ENCODE peak calls at places on chromosome 21, in five cellular contexts. W is esophagus squamous epithelium, R is IMR-90, T is body of pancreas, V is adrenal gland. B is an unnamed sample.

GRCh38 chr21:37566790-37567725 is 200.5 kb downstream of the DYRK1A start:
- DNase-seq in T (no peak), R (no peak), V (no peak), W (no peak), B (no peak)

GRCh38 chr21:38036016-38036415 is 119.8 kb upstream of the KCNJ6 start:
- DNase-seq in V (no peak), W (no peak), T (no peak), R (no peak), B (no peak)

GRCh38 chr21:28334407-28334806 is 658.3 kb downstream of the LTN1 start:
- DNase-seq in V (no peak), T (no peak), W (no peak), R (no peak), B (no peak)

GRCh38 chr21:36115138-36115710 is 19.7 kb upstream of the CBR3 start:
- DNase-seq in W (no peak), R (no peak), V (no peak), T (no peak), B (no peak)

GRCh38 chr21:31514598-31514997 is 144.9 kb upstream of the SOD1 start:
- DNase-seq in T (peak; percentile 43), W (no peak), R (no peak), V (no peak), B (peak; percentile 29)

GRCh38 chr21:14482165-14482564 is 64.0 kb downstream of the SAMSN1 start:
- DNase-seq in V (no peak), T (peak; percentile 31), R (no peak), W (no peak), B (no peak)

GRCh38 chr21:36545776-36546511 is 66.0 kb upstream of the CLDN14 start:
- DNase-seq in R (no peak), T (no peak), W (no peak), V (peak; percentile 29), B (no peak)

GRCh38 chr21:42465008-42465878 is 30.8 kb downstream of the RSPH1 start:
- DNase-seq in W (no peak), R (no peak), T (peak; percentile 78), V (no peak), B (no peak)

GRCh38 chr21:20004353-20004752 is 993.9 kb upstream of the NCAM2 start:
- DNase-seq in T (peak; percentile 40), V (no peak), W (no peak), R (no peak), B (no peak)

GRCh38 chr21:41196990-41197389 is 29.0 kb downstream of the BACE2 start:
- DNase-seq in T (no peak), W (no peak), R (peak; percentile 43), V (no peak), B (no peak)

GRCh38 chr21:22278366-22278765 is 1280.2 kb downstream of the NCAM2 start:
- DNase-seq in R (no peak), T (no peak), W (no peak), V (no peak), B (no peak)

GRCh38 chr21:42460391-42461184 is 35.4 kb downstream of the RSPH1 start:
- DNase-seq in W (no peak), R (no peak), V (no peak), T (peak; percentile 36), B (no peak)

GRCh38 chr21:28253971-28254370 is 738.7 kb downstream of the LTN1 start:
- DNase-seq in R (no peak), W (no peak), T (no peak), V (no peak), B (no peak)

GRCh38 chr21:24123785-24124184 is 1483.5 kb downstream of the MRPL39 start:
- DNase-seq in R (peak; percentile 66), W (no peak), T (no peak), V (no peak), B (no peak)

GRCh38 chr21:32021319-32022027 is 148.7 kb downstream of the HUNK start:
- DNase-seq in R (no peak), W (no peak), V (no peak), T (peak; percentile 85), B (peak; percentile 94)

GRCh38 chr21:38839683-38840286 is 34.1 kb downstream of the ETS2 start:
- DNase-seq in V (no peak), R (peak; percentile 94), T (no peak), W (no peak), B (no peak)

GRCh38 chr21:34181418-34181817 is 108.0 kb downstream of the MRPS6 start:
- DNase-seq in W (no peak), T (no peak), V (no peak), R (no peak), B (no peak)

GRCh38 chr21:34184232-34184631 is 110.9 kb downstream of the MRPS6 start:
- DNase-seq in V (no peak), R (no peak), W (no peak), T (no peak), B (no peak)

GRCh38 chr21:34183331-34183928 is 110.1 kb downstream of the MRPS6 start:
- DNase-seq in V (no peak), R (no peak), T (no peak), W (no peak), B (no peak)

GRCh38 chr21:34180826-34181359 is 107.5 kb downstream of the MRPS6 start:
- DNase-seq in V (no peak), R (no peak), T (no peak), W (no peak), B (no peak)

DNA sequence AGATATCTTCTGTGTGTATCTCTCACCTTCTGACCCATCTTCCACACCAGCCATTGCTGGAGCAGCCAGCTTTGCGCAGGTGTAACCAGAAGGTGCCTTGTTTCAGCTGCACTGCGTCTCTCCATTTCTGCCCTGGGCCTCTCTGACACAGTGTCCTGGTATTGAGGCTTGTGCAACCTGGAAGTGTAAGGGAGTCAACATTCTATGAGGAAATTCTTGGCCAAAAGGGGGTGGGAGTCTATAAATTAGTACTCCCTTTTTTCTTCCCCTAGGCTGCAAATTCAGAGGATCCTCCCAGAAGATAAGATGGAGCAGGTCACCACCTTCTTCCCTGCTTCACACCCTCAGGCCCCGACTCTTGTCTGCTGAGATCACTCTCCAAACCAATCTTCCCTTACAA is 109.1 kb downstream of the MRPS6 start:
- DNase-seq in V (no peak), W (no peak), R (no peak), T (no peak), B (no peak)
- H3K4me3 ChIP-seq in V (no peak overlapping the region), W (no peak overlapping the region), R (no peak overlapping the region), T (no peak overlapping the region), B (no peak overlapping the region)

GRCh38 chr21:34878501-34878900 is 170.6 kb downstream of the RUNX1 start:
- DNase-seq in T (no peak), R (no peak), W (no peak), V (no peak), B (no peak)
- H3K27me3 ChIP-seq in T (no peaks in the 10 kb centered on the region), R (no peaks in the 10 kb centered on the region), W (no peaks in the 10 kb centered on the region), V (no peaks in the 10 kb centered on the region), B (no peaks in the 10 kb centered on the region)

GRCh38 chr21:45513003-45513706 is 29.1 kb downstream of the SLC19A1 start:
- DNase-seq in W (no peak), V (no peak), R (no peak), T (peak; percentile 71), B (peak; percentile 85)
- TF ChIP-seq POLR2A in W (no peak), V (no peak), R (no peak), T (no peak), B (no peak)

GRCh38 chr21:16285646-16286223 is 556.0 kb downstream of the USP25 start:
- DNase-seq in W (no peak), T (no peak), V (no peak), R (no peak), B (no peak)

GRCh38 chr21:16280731-16281130 is 550.9 kb downstream of the USP25 start:
- DNase-seq in T (no peak), V (no peak), R (no peak), W (no peak), B (no peak)

DNA sequence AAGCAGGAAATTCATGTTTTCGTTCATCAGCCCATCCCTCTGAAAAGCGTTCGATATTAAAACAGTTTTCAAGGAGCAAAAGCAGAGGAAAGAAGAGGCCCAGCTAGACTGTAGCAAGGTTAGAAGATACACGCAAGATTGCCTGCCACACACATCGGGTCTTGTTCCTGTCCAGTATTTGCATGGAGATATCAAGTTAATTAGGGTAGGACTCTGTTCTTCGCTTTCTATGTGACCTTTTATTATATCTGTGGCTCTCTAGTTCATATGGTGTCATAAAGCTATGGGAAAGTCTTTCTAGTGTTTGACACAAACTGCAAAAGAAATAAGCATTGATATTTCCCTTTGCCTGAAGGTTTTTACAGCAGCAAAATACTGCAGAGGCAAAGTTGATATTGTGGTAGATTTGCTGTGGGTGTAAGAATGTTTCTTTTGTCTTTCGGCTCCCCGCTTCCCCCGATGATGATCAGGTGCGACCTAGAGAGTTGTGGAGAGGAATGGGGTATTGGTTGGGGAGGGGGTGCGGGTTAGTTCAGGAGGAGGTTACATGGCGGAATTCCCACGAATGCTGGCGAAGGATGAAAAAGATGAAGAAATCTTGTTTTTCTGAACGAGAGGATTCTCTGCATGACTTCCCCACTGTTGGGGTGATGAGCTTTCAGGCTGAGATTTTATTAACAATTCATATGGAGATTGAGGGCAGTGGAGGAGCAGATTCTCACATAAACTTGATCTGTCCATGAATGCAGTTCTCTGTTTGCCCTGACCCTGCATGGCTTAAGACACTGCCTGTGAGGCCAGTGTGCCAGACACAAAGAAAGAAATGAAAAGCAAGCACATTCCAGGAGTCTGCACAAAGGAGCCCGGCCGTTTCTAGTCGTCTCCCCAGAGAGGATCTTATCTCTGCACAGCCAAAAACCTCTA is 550.1 kb downstream of the USP25 start:
- DNase-seq in V (peak; percentile 27), T (peak; percentile 9), R (peak; percentile 10), W (no peak), B (peak; percentile 37)
- H3K4me3 ChIP-seq in V (peak overlapping the region; percentile 10), T (no peak overlapping the region), R (no peak overlapping the region), W (no peak overlapping the region), B (peak overlapping the region; percentile 9)

DNA sequence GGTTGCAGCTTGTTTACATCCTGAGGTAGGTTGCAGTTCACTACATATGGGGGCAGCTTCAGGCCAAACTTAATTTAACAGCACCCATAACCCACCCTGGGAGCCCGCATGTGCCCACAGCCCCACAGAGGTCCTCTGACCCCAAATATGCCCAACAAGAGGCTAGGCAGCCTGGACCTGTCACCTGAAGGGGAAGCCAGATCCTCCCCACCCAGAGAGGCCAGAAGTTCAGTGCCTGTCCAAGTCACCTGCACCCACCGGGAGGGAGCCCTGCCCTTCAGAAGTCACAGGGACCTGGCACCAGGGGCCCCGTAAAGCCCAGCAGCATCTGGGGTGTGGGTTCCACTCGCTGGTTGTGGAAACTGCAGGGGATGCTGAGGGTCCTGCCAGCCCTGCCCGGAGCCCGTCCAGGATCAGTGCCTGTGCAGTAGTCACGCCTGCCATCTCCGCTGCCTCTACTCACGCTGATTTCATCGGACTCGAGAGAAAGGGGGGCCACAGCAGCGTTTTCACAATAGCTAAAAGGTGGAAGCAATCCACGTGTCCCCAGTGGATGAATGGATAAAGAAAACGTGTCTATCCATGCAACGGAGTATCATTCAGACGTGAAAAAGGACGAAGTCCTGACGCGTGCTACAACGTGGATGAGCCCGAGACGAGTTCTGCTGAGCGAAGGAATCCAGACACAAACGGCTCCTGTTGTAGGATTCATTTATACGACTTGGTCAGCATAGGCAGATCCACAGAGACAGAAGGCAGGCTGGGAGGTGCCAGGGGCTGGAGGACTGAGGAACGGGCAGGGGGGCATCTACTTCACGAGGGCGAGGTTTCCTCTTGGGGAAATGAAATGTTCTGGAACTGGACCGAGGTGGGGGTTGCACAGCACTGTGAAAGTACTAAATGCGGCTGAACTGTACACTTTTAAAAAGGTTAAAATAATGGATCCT is 33.9 kb upstream of the COL6A2 start:
- DNase-seq in V (no peak), W (no peak), T (no peak), R (no peak), B (no peak)
- H3K27me3 ChIP-seq in V (no peaks in the 10 kb centered on the region), W (no peaks in the 10 kb centered on the region), T (no peaks in the 10 kb centered on the region), R (no peaks in the 10 kb centered on the region), B (peaks cover 4% of the 10 kb centered on the region)

B was measured in prostate gland.